ENCODE peak calls at places on chromosomes 12 and 14, in four cellular contexts. D is GM12878, F is HepG2, C is K562. M is an unnamed sample.

GRCh38 chr14:30005114-30005698 is 77.6 kb upstream of the PRKD1 start:
- DNase-seq in C (peak; percentile 24), F (peak; percentile 62), D (no peak), M (peak; percentile 43)

GRCh38 chr12:105570944-105571343 is 240.5 kb downstream of the C12orf75 start:
- DNase-seq in D (no peak), F (no peak), C (no peak), M (no peak)

GRCh38 chr14:56357478-56357877 is 222.1 kb upstream of the TMEM260 start:
- DNase-seq in C (no peak), D (no peak), F (no peak), M (no peak)

GRCh38 chr12:121159467-121160307 is 27.0 kb downstream of the P2RX7 start:
- DNase-seq in F (no peak), D (peak; percentile 36), C (no peak), M (no peak)

GRCh38 chr14:59360923-59361794 is 104.0 kb downstream of the GPR135 start:
- DNase-seq in C (peak; percentile 83), F (peak; percentile 59), D (no peak), M (no peak)

GRCh38 chr12:117311-117710 is 50.7 kb downstream of the IQSEC3 start:
- DNase-seq in F (no peak), D (no peak), C (no peak), M (no peak)

GRCh38 chr14:51674294-51675002 is 22.7 kb downstream of the FRMD6 start:
- DNase-seq in C (no peak), F (no peak), D (no peak), M (no peak)

GRCh38 chr12:42482820-42483533 is 106.6 kb downstream of the PRICKLE1 start:
- DNase-seq in C (peak; percentile 82), D (no peak), F (peak; percentile 24), M (peak; percentile 85)

GRCh38 chr14:45156067-45156466 is 20.3 kb downstream of the FANCM start:
- DNase-seq in F (no peak), C (no peak), D (no peak), M (no peak)

GRCh38 chr12:112904571-112904970 is 2.2 kb upstream of the OAS1 start:
- DNase-seq in F (no peak), C (no peak), D (no peak), M (no peak)

GRCh38 chr14:80344208-80344607 is 132.9 kb upstream of the DIO2 start:
- DNase-seq in F (no peak), D (no peak), C (no peak), M (no peak)

GRCh38 chr14:66530526-66530925 is 22.6 kb downstream of the GPHN start:
- DNase-seq in F (no peak), C (no peak), D (no peak), M (no peak)

GRCh38 chr14:30277268-30277667 is 281.7 kb upstream of the G2E3 start:
- DNase-seq in C (no peak), F (no peak), D (no peak), M (no peak)

DNA sequence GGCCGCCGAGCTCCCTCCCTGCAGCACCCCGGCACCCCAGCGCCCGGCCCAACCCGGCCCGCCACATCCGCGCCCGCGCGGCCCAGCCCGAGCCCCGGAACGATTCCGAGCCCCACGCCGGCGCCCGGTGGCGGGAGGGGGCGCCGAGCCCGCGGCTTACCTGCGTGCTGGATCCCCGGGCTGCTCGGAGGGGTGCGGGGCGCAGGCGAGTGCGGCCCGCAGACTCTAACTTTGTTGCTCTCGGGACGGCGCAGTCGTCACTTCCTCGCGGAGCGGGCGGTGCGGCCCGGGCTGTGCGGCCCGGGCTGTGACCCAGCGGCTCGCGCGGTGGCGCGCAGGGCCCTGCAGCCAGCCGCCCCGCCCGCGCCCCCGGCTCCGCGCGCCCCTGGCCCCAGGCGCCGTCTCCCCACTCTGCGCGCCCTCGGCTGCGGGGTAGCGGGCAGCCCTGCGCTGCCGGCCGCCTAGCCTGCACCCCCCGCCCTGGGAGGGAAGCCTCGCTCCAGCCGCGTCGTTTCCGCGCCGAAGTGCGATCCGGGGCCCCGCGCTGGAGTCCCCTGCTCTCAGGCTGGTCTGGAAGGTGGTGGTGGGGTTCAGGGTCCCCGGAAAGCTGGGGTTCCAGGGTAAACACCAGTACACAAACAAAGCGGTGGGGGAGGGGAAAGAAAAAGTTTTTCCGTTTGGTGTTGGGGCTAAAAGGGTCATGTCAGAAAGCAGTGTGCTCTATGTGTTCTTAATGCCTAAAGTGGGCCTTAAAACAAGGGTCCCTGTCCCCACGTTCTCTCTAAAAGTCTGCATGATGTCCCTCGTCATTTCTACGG is 64.5 kb upstream of the PTGR2 start:
- DNase-seq in D (no peak), C (peak; percentile 56), F (no peak), M (peak; percentile 56)
- TF ChIP-seq FOXK2 in D (no peak), C (no peak), F (no peak), M (no peak)

GRCh38 chr12:56626691-56627090 is 3.4 kb downstream of the BAZ2A start:
- DNase-seq in D (no peak), F (no peak), C (no peak), M (no peak)
- TF ChIP-seq SP1 in D (no peak), F (no peak), C (no peak), M (no peak)

GRCh38 chr12:132317233-132317938 is 12.0 kb downstream of the GALNT9 start:
- DNase-seq in F (no peak), C (no peak), D (no peak), M (no peak)

GRCh38 chr12:132318135-132318534 is 11.3 kb downstream of the GALNT9 start:
- DNase-seq in D (no peak), F (no peak), C (no peak), M (no peak)

GRCh38 chr12:132315507-132315906 is 13.9 kb downstream of the GALNT9 start:
- DNase-seq in D (no peak), F (no peak), C (no peak), M (no peak)

GRCh38 chr12:132315951-132316350 is 13.4 kb downstream of the GALNT9 start:
- DNase-seq in F (no peak), C (no peak), D (no peak), M (no peak)

DNA sequence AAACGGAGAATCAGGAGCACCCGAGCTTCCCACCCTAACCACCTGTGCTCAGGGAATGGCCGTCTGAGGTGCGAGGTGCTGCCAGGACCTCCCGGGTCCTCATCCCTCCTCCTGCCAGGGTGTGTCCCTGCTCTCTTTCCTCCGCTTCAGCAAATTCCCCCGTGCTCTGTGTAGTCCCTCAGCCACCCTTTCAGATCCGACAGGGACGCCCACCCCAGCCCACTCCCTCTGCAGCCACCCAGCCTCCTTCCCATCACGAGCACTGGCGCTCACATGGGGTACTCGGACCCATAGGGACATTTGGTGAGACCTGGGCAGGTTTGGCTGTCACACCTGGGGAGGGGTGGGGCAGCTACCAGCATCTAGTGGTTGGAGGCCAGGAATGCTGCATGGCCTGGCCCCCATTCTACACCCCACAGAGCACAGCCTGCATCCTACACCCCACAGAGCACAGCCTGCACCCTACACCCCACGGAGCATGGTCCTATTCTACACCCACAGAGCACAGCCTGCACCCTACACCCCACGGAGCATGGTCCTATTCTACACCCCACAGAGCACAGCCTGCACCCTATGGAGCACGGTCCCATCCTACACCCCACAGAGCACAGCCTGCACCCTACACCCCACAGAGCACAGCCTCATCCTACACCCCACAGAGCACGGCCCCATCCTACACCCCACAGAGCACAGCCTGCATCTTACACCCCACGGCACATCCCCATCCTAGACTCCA is 12.7 kb downstream of the GALNT9 start:
- DNase-seq in D (no peak), C (no peak), F (no peak), M (no peak)
- TF ChIP-seq FOXK2 in D (no peak), C (no peak), F (no peak), M (no peak)

GRCh38 chr12:67592228-67593011 is 56.1 kb upstream of the DYRK2 start:
- DNase-seq in D (peak; percentile 45), C (no peak), F (no peak), M (no peak)
- TF ChIP-seq SP1 in D (no peak), C (no peak), F (no peak), M (no peak)

GRCh38 chr14:57641776-57642175 is 148.1 kb upstream of the CCDC198 start:
- DNase-seq in F (no peak), C (no peak), D (no peak), M (no peak)

GRCh38 chr14:57634335-57634734 is 140.7 kb upstream of the CCDC198 start:
- DNase-seq in C (no peak), D (no peak), F (no peak), M (no peak)

GRCh38 chr14:57632649-57633048 is 139.0 kb upstream of the CCDC198 start:
- DNase-seq in C (no peak), D (no peak), F (no peak), M (no peak)

DNA sequence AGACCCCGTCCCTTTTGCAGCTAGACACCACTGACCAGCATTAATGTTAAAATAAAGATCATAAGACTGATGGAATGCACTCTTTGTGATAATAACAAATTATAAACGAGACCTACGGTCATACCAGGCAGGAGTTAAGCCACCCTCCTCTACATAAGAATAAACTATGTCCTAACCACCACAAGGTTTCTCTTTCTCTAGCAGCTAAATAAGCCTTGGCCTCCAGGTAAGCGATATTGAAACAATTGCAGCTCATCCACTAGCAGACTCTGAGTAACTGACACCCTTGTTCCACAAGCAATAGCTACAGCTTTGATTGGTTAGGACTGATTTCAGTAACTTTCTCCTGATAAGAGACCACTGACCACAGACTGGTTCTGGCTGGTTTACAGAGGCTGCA is 144.2 kb upstream of the CCDC198 start:
- DNase-seq in F (no peak), D (no peak), C (no peak), M (no peak)
- TF ChIP-seq FOXK2 in F (no peak), D (no peak), C (no peak), M (no peak)

DNA sequence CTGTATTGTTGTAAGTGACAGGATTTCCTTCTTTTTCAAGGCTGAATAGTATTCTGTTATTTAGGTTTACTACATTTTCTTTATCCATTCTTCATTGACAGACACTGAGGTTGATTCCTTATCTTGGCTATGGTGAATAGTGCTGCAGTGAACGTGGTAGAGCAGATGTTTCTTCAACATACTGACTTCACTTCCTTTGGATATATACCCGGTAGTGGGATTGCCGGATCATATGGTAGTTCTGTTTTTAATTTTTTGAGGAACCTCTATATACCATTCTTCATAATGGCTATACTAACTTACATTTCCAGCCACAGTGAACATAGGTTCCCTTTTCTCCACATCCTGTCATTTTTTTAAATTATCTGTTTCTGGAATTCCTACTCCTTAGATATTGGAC is 21.8 kb downstream of the DERA start:
- DNase-seq in C (no peak), F (no peak), D (no peak), M (no peak)
- TF ChIP-seq SP1 in C (no peak), F (no peak), D (no peak), M (no peak)

DNA sequence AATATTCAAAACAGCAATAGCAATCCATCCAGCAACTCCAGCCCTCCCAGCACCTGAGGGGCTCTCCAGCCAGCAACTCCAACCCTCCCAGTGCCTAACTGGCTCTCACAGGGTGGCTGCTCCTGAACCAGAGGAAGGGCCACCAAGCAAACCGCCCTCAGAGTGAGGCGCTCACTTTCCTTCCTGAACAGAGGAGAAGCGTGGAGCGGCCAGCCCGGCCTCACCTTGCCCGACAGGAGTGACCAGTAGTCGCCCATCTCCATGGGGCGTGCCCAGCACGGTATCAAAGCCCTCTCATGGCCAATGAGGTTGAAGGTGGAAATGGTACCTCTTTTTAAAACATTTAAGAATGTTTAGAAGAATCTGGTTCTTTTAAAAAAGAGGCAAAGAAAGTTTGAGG is 27.4 kb downstream of the CDC42BPB start:
- DNase-seq in F (no peak), D (no peak), C (no peak), M (no peak)
- TF ChIP-seq FOXK2 in F (no peak), D (no peak), C (no peak), M (no peak)

GRCh38 chr14:96104469-96105057 is 65.4 kb downstream of the C14orf132 start:
- DNase-seq in C (no peak), F (peak; percentile 24), D (no peak), M (no peak)
- TF ChIP-seq SP1 in C (no peak), F (no peak), D (no peak), M (no peak)

GRCh38 chr12:116559330-116560080 is at the start of gene MAP1LC3B2:
- DNase-seq in D (peak; percentile 97), F (peak; percentile 15), C (peak; percentile 98), M (no peak)
- TF ChIP-seq FOXK2 in D (no peak), F (no peak), C (peak; percentile 79), M (no peak)

M was measured in HEK293T.